ENCODE peak calls at places on chromosome 12, in five cellular contexts. T is non-pigmented ciliary epithelial cell; G is stimulated activated CD4-positive, alpha-beta T cell treated with anti-CD3 and anti-CD28 coated beads, Interleukin-12 subunit alpha, Interleukin-12 subunit beta, amount 100 ng/mL, for 4 hours; K is stimulated activated naive CD8-positive, alpha-beta T cell treated with anti-CD3 and anti-CD28 coated beads, Interleukin-15, amount 100 ng/mL, for 72 hours; Z is cardiac fibroblast. P is an unnamed sample.

GRCh38 chr12:68944296-68945076 is 11.5 kb upstream of the CPM start:
- DNase-seq in K (no peak), Z (no peak), T (no peak), G (no peak), P (no peak)

GRCh38 chr12:96146747-96147146 is 47.4 kb upstream of the ELK3 start:
- DNase-seq in G (no peak), T (no peak), Z (no peak), K (no peak), P (no peak)

GRCh38 chr12:119258149-119258548 is 76.4 kb upstream of the CCDC60 start:
- DNase-seq in K (no peak), Z (no peak), T (no peak), G (no peak), P (no peak)

GRCh38 chr12:5718680-5719079 is 226.4 kb downstream of the ANO2 start:
- DNase-seq in G (no peak), T (no peak), K (no peak), Z (no peak), P (no peak)

GRCh38 chr12:91744613-91745012 is 401.0 kb downstream of the BTG1 start:
- DNase-seq in T (no peak), Z (no peak), G (no peak), K (no peak), P (no peak)

GRCh38 chr12:106288510-106289195 is 13.9 kb upstream of the TCP11L2 start:
- DNase-seq in G (no peak), Z (peak), K (peak), T (peak), P (no peak)

GRCh38 chr12:42039599-42039998 is 105.1 kb downstream of the GXYLT1 start:
- DNase-seq in Z (no peak), K (no peak), G (no peak), T (no peak), P (no peak)

GRCh38 chr12:75850751-75851462 is 180.7 kb downstream of the PHLDA1 start:
- DNase-seq in K (no peak), G (no peak), Z (peak), T (peak), P (no peak)

GRCh38 chr12:94157891-94158495 is 9.6 kb downstream of the PLXNC1 start:
- DNase-seq in G (no peak), Z (no peak), K (no peak), T (no peak), P (no peak)

GRCh38 chr12:64030155-64030554 is 185.7 kb downstream of the SRGAP1 start:
- DNase-seq in K (no peak), Z (no peak), G (no peak), T (no peak), P (no peak)

GRCh38 chr12:28209782-28210181 is 19.5 kb downstream of the CCDC91 start:
- DNase-seq in T (no peak), G (no peak), Z (no peak), K (no peak), P (no peak)

GRCh38 chr12:124520258-124520657 is 47.2 kb downstream of the NCOR2 start:
- DNase-seq in G (no peak), K (no peak), Z (peak), T (no peak), P (no peak)

GRCh38 chr12:113103756-113104450 is 31.7 kb downstream of the RASAL1 start:
- DNase-seq in K (peak), Z (no peak), G (peak), T (no peak), P (peak)

GRCh38 chr12:55972906-55973597 is 826 bp upstream of the RAB5B start:
- DNase-seq in Z (peak), G (no peak), T (no peak), K (no peak), P (no peak)

GRCh38 chr12:80509781-80510556 is 65.9 kb downstream of the PTPRQ start:
- DNase-seq in G (no peak), T (peak), Z (peak), K (no peak), P (no peak)

GRCh38 chr12:112198120-112198733 is 72.9 kb downstream of the TRAFD1 start:
- DNase-seq in T (no peak), G (peak), Z (peak), K (peak), P (peak)

GRCh38 chr12:90631581-90631980 is 323.4 kb downstream of the CCER1 start:
- DNase-seq in Z (no peak), T (no peak), K (no peak), G (no peak), P (no peak)

GRCh38 chr12:55938826-55939501 is 8.0 kb downstream of the DGKA start:
- DNase-seq in G (no peak), T (no peak), K (peak), Z (no peak), P (no peak)

GRCh38 chr12:214005-214736 is at the start of gene SLC6A12:
- DNase-seq in G (no peak), T (no peak), K (no peak), Z (no peak), P (no peak)

GRCh38 chr12:53939141-53940108 is 794 bp downstream of the HOXC13 start:
- DNase-seq in G (no peak), T (no peak), K (no peak), Z (peak), P (no peak)

GRCh38 chr12:113094738-113095137 is 38.2 kb downstream of the DTX1 start:
- DNase-seq in Z (no peak), K (no peak), G (no peak), T (no peak), P (no peak)

GRCh38 chr12:5768880-5769199 is 176.2 kb downstream of the ANO2 start:
- DNase-seq in K (no peak), T (no peak), Z (no peak), G (no peak), P (no peak)

GRCh38 chr12:31599053-31599452 is 8.1 kb upstream of the DENND5B start:
- DNase-seq in K (no peak), Z (no peak), T (no peak), G (no peak), P (no peak)

GRCh38 chr12:132342322-132342721 is 12.9 kb upstream of the GALNT9 start:
- DNase-seq in G (no peak), K (no peak), T (no peak), Z (no peak), P (no peak)

GRCh38 chr12:94643585-94643984 is 6.8 kb downstream of the TMCC3 start:
- DNase-seq in Z (no peak), K (no peak), G (no peak), T (no peak), P (no peak)

GRCh38 chr12:46965137-46965536 is 114.3 kb upstream of the PCED1B start:
- DNase-seq in K (no peak), G (no peak), Z (no peak), T (no peak), P (no peak)

GRCh38 chr12:45130881-45131281 is 80.0 kb upstream of the DBX2 start:
- DNase-seq in T (peak), K (peak), G (peak), Z (peak), P (no peak)

GRCh38 chr12:116244001-116244400 is 33.5 kb downstream of the MED13L start:
- DNase-seq in T (no peak), Z (peak), K (no peak), G (no peak), P (no peak)

GRCh38 chr12:54195736-54196347 is 7.1 kb upstream of the SMUG1 start:
- DNase-seq in K (no peak), T (peak), G (no peak), Z (peak), P (no peak)

GRCh38 chr12:130965214-130965613 is 11.5 kb downstream of the ADGRD1 start:
- DNase-seq in Z (no peak), T (no peak), K (no peak), G (no peak), P (no peak)

GRCh38 chr12:57744194-57744776 is 554 bp upstream of the TSPAN31 start:
- DNase-seq in Z (peak), G (peak), K (peak), T (peak), P (no peak)

GRCh38 chr12:6067152-6067916 is 57.1 kb downstream of the VWF start:
- DNase-seq in Z (peak), G (no peak), K (no peak), T (no peak), P (no peak)

GRCh38 chr12:82835217-82835616 is 148.5 kb downstream of the TMTC2 start:
- DNase-seq in Z (peak), K (no peak), G (no peak), T (peak), P (no peak)

P was measured in CD4-positive, alpha-beta memory T cell.